ENCODE peak calls at places on chromosomes 2 and 18, in seven cellular contexts. I is neural progenitor cell; V is glutamatergic neuron; W is ELR; H is NCI-H1092 treated with DMSO at 0.1 percent for 48 hours; A is activated CD4-positive, alpha-beta T cell treated with anti-CD3 and anti-CD28 coated beads, Interleukin-2, amount 10 ng/mL, durations not matched to agents 7 days and 5 days; Y is PC-3. P is an unnamed sample.

GRCh38 chr2:3432693-3433338 is 53.3 kb downstream of the TRAPPC12 start:
- DNase-seq in W (no peak), V (no peak), A (no peak), I (no peak), Y (no peak), H (no peak), P (no peak)

GRCh38 chr2:62200291-62200841 is 4.5 kb downstream of the B3GNT2 start:
- DNase-seq in V (no peak), I (no peak), H (no peak), W (no peak), A (no peak), Y (no peak), P (no peak)

GRCh38 chr18:59681521-59682004 is 15.7 kb downstream of the CCBE1 start:
- DNase-seq in W (no peak), V (no peak), A (no peak), I (peak), H (peak), Y (no peak), P (peak)

GRCh38 chr2:86518498-86518897 is 44.7 kb downstream of the CHMP3 start:
- DNase-seq in W (peak), V (no peak), A (peak), I (peak), Y (peak), H (no peak), P (no peak)

GRCh38 chr2:101559576-101559975 is 84.7 kb upstream of the RFX8 start:
- DNase-seq in Y (peak), A (no peak), V (no peak), H (no peak), I (no peak), W (peak), P (no peak)

GRCh38 chr2:141647353-141647752 is 483.5 kb downstream of the LRP1B start:
- DNase-seq in V (no peak), I (no peak), A (no peak), Y (no peak), H (no peak), W (no peak), P (no peak)

GRCh38 chr2:45120546-45120945 is 111.3 kb upstream of the SIX2 start:
- DNase-seq in H (no peak), Y (peak), V (no peak), W (no peak), I (no peak), A (no peak), P (no peak)

GRCh38 chr2:85175369-85176299 is 42.4 kb downstream of the TCF7L1 start:
- DNase-seq in V (no peak), W (no peak), Y (peak), I (peak), H (peak), A (no peak), P (peak)

GRCh38 chr18:12307871-12308385 is at the start of gene TUBB6:
- DNase-seq in W (peak), H (no peak), Y (no peak), A (no peak), I (peak), V (peak), P (peak)

GRCh38 chr2:54259413-54260240 is 3.6 kb upstream of the TSPYL6 start:
- DNase-seq in I (no peak), V (no peak), A (no peak), H (no peak), Y (peak), W (peak), P (no peak)

GRCh38 chr18:79384151-79384807 is 11.5 kb upstream of the NFATC1 start:
- DNase-seq in H (peak), A (no peak), Y (peak), W (no peak), I (no peak), V (no peak), P (no peak)

GRCh38 chr2:37809525-37809924 is 115.6 kb upstream of the RMDN2 start:
- DNase-seq in W (peak), A (no peak), V (no peak), Y (peak), I (peak), H (no peak), P (no peak)

GRCh38 chr2:132438650-132439030 is 22.0 kb downstream of the GPR39 start:
- DNase-seq in Y (peak), A (no peak), H (no peak), I (no peak), V (no peak), W (peak), P (no peak)

GRCh38 chr2:29370581-29371125 is 255.4 kb downstream of the CLIP4 start:
- DNase-seq in I (no peak), H (no peak), Y (no peak), V (no peak), W (no peak), A (no peak), P (no peak)

GRCh38 chr2:229370484-229370883 is 99.4 kb upstream of the PID1 start:
- DNase-seq in W (no peak), V (no peak), I (no peak), Y (no peak), H (no peak), A (no peak), P (no peak)

GRCh38 chr2:137826373-137827372 is 137.6 kb upstream of the HNMT start:
- DNase-seq in Y (no peak), W (no peak), H (no peak), A (no peak), V (no peak), I (no peak), P (no peak)

GRCh38 chr18:3652380-3653262 is 202.6 kb downstream of the TGIF1 start:
- DNase-seq in I (no peak), A (peak), W (peak), H (no peak), V (no peak), Y (peak), P (no peak)

GRCh38 chr2:144332356-144333143 is 187.4 kb downstream of the ZEB2 start:
- DNase-seq in W (peak), V (peak), A (peak), Y (peak), H (peak), I (peak), P (peak)